ENCODE peak calls at places on chromosomes 11 and 22, in nine cellular contexts. P, M, T, E, O, N, Y, F and Q are unnamed samples.

GRCh38 chr11:91691872-91692271 is 532.7 kb upstream of the FAT3 start:
- DNase-seq in P (no peak), M (no peak), T (no peak), E (no peak), O (peak), N (no peak), Y (no peak), F (no peak), Q (no peak)

GRCh38 chr11:46979358-46979757 is 42.8 kb downstream of the CSTPP1 start:
- DNase-seq in P (no peak), M (no peak), T (no peak), E (no peak), O (no peak), N (no peak), Y (no peak), F (no peak), Q (no peak)

GRCh38 chr11:119680899-119681370 is 48.1 kb downstream of the NECTIN1 start:
- DNase-seq in P (no peak), M (no peak), T (peak), E (no peak), O (peak), N (no peak), Y (no peak), F (peak), Q (no peak)

GRCh38 chr11:46120711-46121327 is 435 bp downstream of the PHF21A start:
- DNase-seq in P (peak), M (no peak), T (peak), E (peak), O (peak), N (peak), Y (peak), F (peak), Q (peak)

GRCh38 chr11:83063073-83063754 is 8.5 kb downstream of the RAB30 start:
- DNase-seq in P (no peak), M (no peak), T (no peak), E (peak), O (peak), N (no peak), Y (no peak), F (no peak), Q (no peak)

GRCh38 chr22:20741634-20742581 is 32.0 kb upstream of the SERPIND1 start:
- DNase-seq in P (no peak), M (no peak), T (no peak), E (peak), O (peak), N (peak), Y (peak), F (no peak), Q (no peak)

GRCh38 chr11:100676901-100677300 is 10.2 kb upstream of the ARHGAP42 start:
- DNase-seq in P (no peak), M (no peak), T (no peak), E (no peak), O (peak), N (no peak), Y (peak), F (no peak), Q (no peak)

GRCh38 chr22:27726726-27727449 is 74.7 kb downstream of the MN1 start:
- DNase-seq in P (no peak), M (no peak), T (peak), E (peak), O (peak), N (no peak), Y (peak), F (peak), Q (peak)

GRCh38 chr11:11657101-11657935 is 35.5 kb upstream of the GALNT18 start:
- DNase-seq in P (no peak), M (no peak), T (no peak), E (no peak), O (no peak), N (no peak), Y (no peak), F (no peak), Q (no peak)

GRCh38 chr11:75891947-75892739 is 77.1 kb downstream of the UVRAG start:
- DNase-seq in P (no peak), M (no peak), T (no peak), E (no peak), O (no peak), N (no peak), Y (no peak), F (no peak), Q (no peak)

GRCh38 chr11:20207781-20208621 is 47.7 kb upstream of the DBX1 start:
- DNase-seq in P (no peak), M (no peak), T (no peak), E (peak), O (peak), N (no peak), Y (no peak), F (no peak), Q (no peak)

GRCh38 chr11:17504330-17505107 is 27.9 kb upstream of the ABCC8 start:
- DNase-seq in P (peak), M (peak), T (peak), E (peak), O (peak), N (peak), Y (peak), F (peak), Q (peak)

GRCh38 chr11:108871152-108871551 is 206.3 kb downstream of the DDX10 start:
- DNase-seq in P (no peak), M (no peak), T (no peak), E (peak), O (peak), N (peak), Y (peak), F (peak), Q (peak)

GRCh38 chr11:298406-299065 is 790 bp downstream of the IFITM5 start:
- DNase-seq in P (no peak), M (peak), T (no peak), E (no peak), O (no peak), N (no peak), Y (no peak), F (no peak), Q (no peak)

GRCh38 chr11:92964471-92964870 is 5.0 kb upstream of the MTNR1B start:
- DNase-seq in P (no peak), M (no peak), T (no peak), E (no peak), O (peak), N (no peak), Y (no peak), F (no peak), Q (no peak)

GRCh38 chr11:75403037-75403436 is 3.7 kb downstream of the RPS3 start:
- DNase-seq in P (no peak), M (no peak), T (no peak), E (no peak), O (no peak), N (no peak), Y (no peak), F (no peak), Q (no peak)

GRCh38 chr22:38469306-38469781 is 1.4 kb downstream of the KDELR3 start:
- DNase-seq in P (no peak), M (peak), T (no peak), E (no peak), O (no peak), N (no peak), Y (no peak), F (no peak), Q (no peak)
- H3K4me3 ChIP-seq in P (no peak), M (no peak), T (peak), E (peak), O (no peak), N (no peak), Y (peak), F (peak), Q (no peak)

GRCh38 chr11:68457214-68457897 is 3.2 kb upstream of the PPP6R3 start:
- DNase-seq in P (no peak), M (peak), T (no peak), E (no peak), O (no peak), N (no peak), Y (no peak), F (no peak), Q (no peak)

GRCh38 chr11:68457898-68458249 is 2.7 kb upstream of the PPP6R3 start:
- DNase-seq in P (no peak), M (peak), T (no peak), E (no peak), O (no peak), N (no peak), Y (no peak), F (no peak), Q (no peak)

GRCh38 chr11:68454767-68455166 is 5.8 kb upstream of the PPP6R3 start:
- DNase-seq in P (no peak), M (no peak), T (peak), E (no peak), O (peak), N (no peak), Y (no peak), F (no peak), Q (no peak)

GRCh38 chr11:68459886-68460740 is 439 bp upstream of the PPP6R3 start:
- DNase-seq in P (peak), M (peak), T (peak), E (peak), O (peak), N (peak), Y (peak), F (peak), Q (peak)

DNA sequence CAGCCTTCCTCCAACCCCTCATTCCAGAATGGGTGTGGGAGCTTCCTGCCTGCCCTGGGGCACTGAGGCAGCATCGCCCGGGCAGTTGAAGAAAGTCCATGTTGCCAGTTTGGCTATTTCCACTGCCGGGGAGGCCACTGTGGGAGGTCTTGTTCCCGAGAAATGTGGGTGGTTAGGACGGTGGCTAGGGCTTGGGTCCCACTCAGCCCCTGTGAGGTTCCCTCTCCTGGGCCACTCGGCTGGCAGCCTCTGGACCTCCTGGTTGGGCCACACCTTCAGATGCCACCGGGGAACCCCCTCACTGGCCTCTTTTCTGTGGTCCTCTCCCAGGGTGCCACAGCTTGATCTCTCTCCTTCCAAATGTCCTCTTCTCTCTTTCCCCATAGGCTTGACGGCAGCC is 5.1 kb upstream of the PPP6R3 start:
- DNase-seq in P (no peak), M (peak), T (no peak), E (no peak), O (no peak), N (no peak), Y (no peak), F (no peak), Q (peak)
- H3K4me3 ChIP-seq in P (no peak), M (no peak), T (no peak), E (no peak), O (no peak), N (no peak), Y (no peak), F (no peak), Q (no peak)

GRCh38 chr11:71251159-71251721 is 1.1 kb downstream of the SHANK2 start:
- DNase-seq in P (no peak), M (peak), T (no peak), E (peak), O (peak), N (no peak), Y (no peak), F (peak), Q (no peak)

GRCh38 chr11:71249301-71249700 is 3.1 kb downstream of the SHANK2 start:
- DNase-seq in P (no peak), M (peak), T (no peak), E (no peak), O (no peak), N (no peak), Y (no peak), F (no peak), Q (no peak)

GRCh38 chr11:71251761-71252433 is 480 bp downstream of the SHANK2 start:
- DNase-seq in P (no peak), M (peak), T (no peak), E (peak), O (peak), N (no peak), Y (no peak), F (peak), Q (no peak)

GRCh38 chr11:71252434-71252781 is at the start of gene SHANK2:
- DNase-seq in P (no peak), M (no peak), T (no peak), E (no peak), O (peak), N (no peak), Y (no peak), F (no peak), Q (no peak)

GRCh38 chr11:71250512-71251158 is 1.7 kb downstream of the SHANK2 start:
- DNase-seq in P (no peak), M (peak), T (no peak), E (no peak), O (no peak), N (no peak), Y (no peak), F (no peak), Q (no peak)
- H3K4me3 ChIP-seq in P (no peak), M (peak), T (no peak), E (peak), O (peak), N (no peak), Y (no peak), F (no peak), Q (peak)

DNA sequence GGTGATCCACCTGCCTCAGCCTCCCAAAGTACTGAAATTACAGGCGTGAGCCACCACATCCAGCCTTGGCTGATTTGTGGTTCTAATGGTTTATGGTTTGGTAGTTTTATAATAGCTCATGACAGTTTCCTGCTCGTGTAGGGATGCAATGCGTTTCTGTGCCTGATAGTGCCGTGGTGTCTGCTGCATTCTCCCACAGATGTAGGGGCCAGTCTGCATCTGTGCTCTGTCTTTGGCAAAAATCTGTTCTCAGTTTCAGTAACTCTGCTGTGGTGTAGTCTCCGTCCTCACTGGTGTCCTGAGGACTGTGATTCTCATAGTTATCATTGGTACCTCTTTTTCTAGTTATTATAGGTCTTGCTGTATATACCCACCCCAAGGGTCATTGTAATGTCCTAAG is 16.3 kb downstream of the ST14 start:
- DNase-seq in P (no peak), M (no peak), T (no peak), E (no peak), O (no peak), N (no peak), Y (no peak), F (no peak), Q (no peak)
- H3K4me3 ChIP-seq in P (no peak), M (no peak), T (no peak), E (no peak), O (no peak), N (no peak), Y (no peak), F (no peak), Q (no peak)

GRCh38 chr22:50058338-50059184 is 463 bp upstream of the TTLL8 start:
- DNase-seq in P (no peak), M (no peak), T (peak), E (no peak), O (no peak), N (no peak), Y (no peak), F (no peak), Q (no peak)

GRCh38 chr22:50059185-50059880 is 1.2 kb upstream of the TTLL8 start:
- DNase-seq in P (no peak), M (no peak), T (peak), E (peak), O (no peak), N (no peak), Y (peak), F (peak), Q (no peak)

GRCh38 chr22:50056214-50056972 is 1.7 kb downstream of the TTLL8 start:
- DNase-seq in P (no peak), M (no peak), T (peak), E (no peak), O (no peak), N (no peak), Y (no peak), F (no peak), Q (no peak)

GRCh38 chr22:50057292-50057867 is 718 bp downstream of the TTLL8 start:
- DNase-seq in P (no peak), M (no peak), T (peak), E (no peak), O (no peak), N (no peak), Y (no peak), F (no peak), Q (no peak)

DNA sequence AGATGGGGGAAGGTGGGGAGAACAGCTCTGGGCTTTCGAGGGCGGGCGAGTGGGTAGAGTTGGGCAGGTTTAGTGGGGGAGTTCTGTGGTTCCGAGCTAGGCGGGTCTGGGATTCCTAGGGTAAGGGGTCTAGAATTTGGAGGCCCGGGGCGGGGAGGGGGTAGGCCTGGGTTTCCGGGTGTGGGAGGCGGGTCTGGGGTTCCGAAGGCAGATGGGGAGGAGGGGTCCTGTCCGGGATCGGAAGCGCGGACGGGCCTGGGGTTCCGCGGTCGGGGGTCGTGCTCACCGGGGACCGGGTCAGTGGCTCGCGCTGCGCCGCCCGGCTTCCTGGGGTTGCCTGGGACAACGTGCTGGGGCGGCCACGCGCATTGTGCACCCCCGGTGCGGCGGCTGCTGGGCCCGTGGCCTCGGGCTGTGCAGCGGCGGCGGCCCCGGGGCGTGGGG is at the start of gene TTLL8:
- DNase-seq in P (no peak), M (no peak), T (peak), E (no peak), O (no peak), N (no peak), Y (no peak), F (no peak), Q (no peak)
- H3K4me3 ChIP-seq in P (no peak), M (no peak), T (no peak), E (peak), O (no peak), N (no peak), Y (no peak), F (no peak), Q (no peak)

DNA sequence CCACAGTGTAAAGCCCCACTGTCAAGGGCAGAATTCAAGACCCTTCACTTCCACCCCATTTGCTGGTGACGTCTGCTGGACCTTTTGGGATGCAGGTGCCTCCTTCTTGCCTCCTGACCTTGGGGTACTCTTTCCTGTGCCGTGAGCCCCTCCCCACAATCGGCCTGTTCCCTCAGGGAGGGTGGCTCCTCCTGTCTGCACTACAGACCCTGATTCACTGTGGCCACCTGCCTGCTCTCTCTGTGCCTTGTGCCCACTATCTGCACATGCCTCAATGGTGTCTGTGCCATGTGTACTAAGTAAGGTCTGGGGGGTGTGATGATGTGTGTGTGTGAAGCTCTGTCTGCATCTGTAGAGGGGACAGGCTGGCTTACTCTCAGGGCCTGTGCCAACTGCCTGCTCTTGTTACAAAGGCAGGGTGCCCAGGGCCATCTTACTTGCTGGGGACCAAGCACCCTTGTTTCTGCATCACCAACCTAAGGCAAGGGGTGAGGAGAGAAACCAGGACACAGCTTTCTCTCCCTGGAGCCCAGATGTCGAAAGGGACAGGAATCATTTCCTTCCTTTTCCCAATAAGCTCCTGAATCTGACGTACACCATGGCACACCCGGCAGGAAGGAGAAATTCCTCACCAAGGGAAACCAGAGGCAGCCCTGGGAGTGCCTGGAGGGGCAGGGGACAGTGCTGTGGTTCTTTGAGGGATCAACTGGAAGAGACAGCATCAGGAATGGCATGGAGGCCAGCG is 3.7 kb downstream of the PPM1F start:
- DNase-seq in P (no peak), M (no peak), T (peak), E (no peak), O (no peak), N (no peak), Y (no peak), F (no peak), Q (no peak)
- H3K4me3 ChIP-seq in P (no peak), M (no peak), T (peak), E (no peak), O (no peak), N (no peak), Y (no peak), F (no peak), Q (no peak)